ENCODE peak calls at places on chromosomes 13 and 19, in nine cellular contexts. I is stromal cell of bone marrow; D is adipocyte; Q is stimulated activated CD8-positive, alpha-beta memory T cell treated with anti-CD3 and anti-CD28 coated beads, Interleukin-12 subunit alpha, Interleukin-12 subunit beta, amount 100 ng/mL, for 4 hours; W is NCI-H345; B is NCI-H1105 treated with DMSO at 0.1 percent for 48 hours; C is ACHN; P is iPS-NIHi11; J is NCI-H774. N is an unnamed sample.

GRCh38 chr13:28199089-28199488 is 60.7 kb downstream of the PAN3 start:
- DNase-seq in I (no peak), D (no peak), Q (no peak), W (no peak), B (no peak), C (no peak), P (peak), J (no peak), N (no peak)

GRCh38 chr13:28326081-28326480 is 168.8 kb downstream of the FLT1 start:
- DNase-seq in I (no peak), D (no peak), Q (no peak), W (no peak), B (no peak), C (no peak), P (no peak), J (no peak), N (no peak)

GRCh38 chr13:48353590-48353989 is 50.0 kb downstream of the RB1 start:
- DNase-seq in I (no peak), D (no peak), Q (no peak), W (no peak), B (no peak), C (no peak), P (no peak), J (no peak), N (no peak)

GRCh38 chr13:77492982-77493381 is 42.5 kb upstream of the SCEL start:
- DNase-seq in I (no peak), D (peak), Q (no peak), W (peak), B (peak), C (peak), P (no peak), J (peak), N (peak)

GRCh38 chr13:106507560-106508274 is 27.7 kb downstream of the EFNB2 start:
- DNase-seq in I (peak), D (peak), Q (no peak), W (no peak), B (no peak), C (peak), P (no peak), J (no peak), N (peak)

GRCh38 chr19:38003427-38004099 is 96.6 kb downstream of the SIPA1L3 start:
- DNase-seq in I (peak), D (peak), Q (no peak), W (peak), B (peak), C (peak), P (peak), J (peak), N (peak)

GRCh38 chr13:106212436-106213010 is 322.9 kb downstream of the EFNB2 start:
- DNase-seq in I (no peak), D (no peak), Q (no peak), W (no peak), B (no peak), C (no peak), P (no peak), J (no peak), N (no peak)

GRCh38 chr19:10473192-10473591 is 30.0 kb downstream of the KEAP1 start:
- DNase-seq in I (no peak), D (no peak), Q (no peak), W (no peak), B (no peak), C (no peak), P (no peak), J (no peak), N (no peak)

GRCh38 chr13:73337511-73337910 is 278.7 kb downstream of the KLF5 start:
- DNase-seq in I (no peak), D (no peak), Q (no peak), W (no peak), B (no peak), C (no peak), P (no peak), J (no peak), N (no peak)

GRCh38 chr13:52454459-52454824 is 836 bp upstream of the CKAP2 start:
- DNase-seq in I (no peak), D (no peak), Q (no peak), W (peak), B (peak), C (peak), P (no peak), J (no peak), N (peak)